ENCODE peak calls at places on chromosomes 16 and 17, in four cellular contexts. Z, P, N and J are unnamed samples.

GRCh38 chr17:45223541-45224528 is 2.1 kb downstream of the FMNL1 start:
- DNase-seq in Z (no peak), P (no peak), N (no peak), J (no peak)

GRCh38 chr16:9124908-9125584 is 33.6 kb downstream of the HAPSTR1 start:
- DNase-seq in Z (no peak), P (no peak), N (no peak), J (no peak)

GRCh38 chr16:61858996-61859395 is 177.2 kb downstream of the CDH8 start:
- DNase-seq in Z (no peak), P (no peak), N (no peak), J (no peak)

GRCh38 chr17:49404906-49405305 is 9.8 kb downstream of the PHB1 start:
- DNase-seq in Z (no peak), P (no peak), N (no peak), J (no peak)

GRCh38 chr17:1931759-1932579 is 93.2 kb downstream of the RTN4RL1 start:
- DNase-seq in Z (peak), P (no peak), N (no peak), J (no peak)

GRCh38 chr17:54992797-54993639 is 24.5 kb downstream of the STXBP4 start:
- DNase-seq in Z (peak), P (peak), N (peak), J (no peak)

GRCh38 chr16:17287401-17287800 is 183.4 kb downstream of the XYLT1 start:
- DNase-seq in Z (no peak), P (no peak), N (no peak), J (no peak)

GRCh38 chr16:28543072-28543471 is 4.3 kb upstream of the NUPR1 start:
- DNase-seq in Z (no peak), P (no peak), N (no peak), J (no peak)

GRCh38 chr17:77501101-77501566 is 360.4 kb downstream of the SEC14L1 start:
- DNase-seq in Z (peak), P (peak), N (peak), J (no peak)

DNA sequence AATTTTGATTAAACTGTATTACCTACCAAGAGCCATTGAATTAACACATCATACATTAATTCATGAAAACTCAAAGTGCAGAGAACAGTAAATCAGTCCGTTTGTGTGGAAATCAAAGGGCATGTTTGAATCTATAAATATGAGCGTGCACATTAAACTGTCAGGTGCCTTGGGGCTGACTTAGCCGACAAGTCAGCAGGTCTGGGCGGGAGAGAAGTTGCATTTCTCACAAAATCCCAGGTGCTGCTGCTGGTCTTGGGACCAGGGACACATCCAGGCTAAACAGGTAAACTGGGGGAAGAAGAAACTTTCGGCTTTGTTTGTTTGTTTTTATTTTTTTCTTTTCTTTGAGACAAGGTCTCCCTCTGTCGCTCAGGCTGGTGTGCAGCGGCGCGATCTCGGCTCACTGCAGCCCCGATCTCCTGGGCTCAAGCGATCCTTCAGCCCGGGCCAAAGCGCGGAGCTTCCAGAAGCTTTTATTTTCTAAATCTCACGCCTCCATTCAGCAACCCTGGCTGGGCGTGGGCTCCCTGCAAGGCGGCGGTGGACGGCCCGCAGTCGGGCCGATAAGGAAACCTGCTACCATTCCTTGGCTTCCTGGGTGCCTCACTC is 213.9 kb downstream of the MRTFB start:
- DNase-seq in Z (peak), P (peak), N (no peak), J (no peak)
- TF ChIP-seq CHD4 in Z (peak), P (no peak), N (no peak), J (no peak)

GRCh38 chr17:27511921-27512320 is 55.7 kb downstream of the KSR1 start:
- DNase-seq in Z (no peak), P (no peak), N (no peak), J (no peak)

GRCh38 chr17:27513849-27514248 is 57.6 kb downstream of the KSR1 start:
- DNase-seq in Z (no peak), P (no peak), N (no peak), J (no peak)

GRCh38 chr17:27518048-27518447 is 61.8 kb downstream of the KSR1 start:
- DNase-seq in Z (no peak), P (no peak), N (no peak), J (no peak)

GRCh38 chr17:27512511-27513346 is 56.5 kb downstream of the KSR1 start:
- DNase-seq in Z (no peak), P (no peak), N (no peak), J (no peak)

DNA sequence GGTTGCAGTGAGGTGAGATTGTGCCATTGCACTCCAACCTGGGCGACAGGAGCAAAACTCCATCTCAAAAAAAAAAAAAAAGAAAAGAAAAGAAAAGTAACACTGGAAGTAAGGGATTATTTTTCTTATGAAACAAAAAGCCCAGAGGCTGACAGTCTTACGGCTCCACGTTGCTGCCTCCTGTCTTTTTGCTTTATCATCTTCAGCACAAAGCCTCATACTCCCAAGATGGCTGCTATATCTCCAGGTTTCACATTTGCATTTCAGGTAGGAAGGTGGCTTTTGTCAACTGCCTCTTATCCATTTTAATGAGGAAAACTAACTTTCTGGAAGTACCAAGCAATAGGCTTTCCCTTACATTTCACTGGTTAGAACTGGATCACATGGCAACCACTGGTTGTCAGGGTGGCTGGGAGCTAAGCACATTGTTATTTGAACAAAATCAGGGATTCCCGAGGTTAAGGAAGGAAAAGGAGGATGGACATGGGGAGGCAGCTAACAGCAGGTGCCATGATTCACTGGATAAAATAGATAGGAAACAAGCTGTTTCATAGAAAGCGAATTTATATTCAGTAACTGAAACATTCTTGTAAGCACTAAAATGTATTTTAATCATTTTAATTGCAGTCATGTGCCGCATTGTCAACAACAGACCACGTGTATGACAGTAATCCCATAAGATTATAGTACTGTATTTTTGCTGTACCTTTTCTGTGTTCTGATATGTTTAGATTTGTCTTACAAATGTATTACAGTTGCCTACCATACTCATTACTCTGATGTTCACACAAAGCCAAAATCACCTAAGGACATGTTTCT is 58.6 kb downstream of the KSR1 start:
- DNase-seq in Z (no peak), P (no peak), N (no peak), J (no peak)
- TF ChIP-seq CHD4 in Z (no peak), P (no peak), N (no peak), J (no peak)

GRCh38 chr17:76432004-76432403 is 20.9 kb downstream of the UBE2O start:
- DNase-seq in Z (no peak), P (no peak), N (no peak), J (no peak)

GRCh38 chr17:76428511-76428910 is 24.4 kb downstream of the UBE2O start:
- DNase-seq in Z (no peak), P (no peak), N (no peak), J (no peak)

GRCh38 chr17:76432712-76433336 is 20.1 kb downstream of the UBE2O start:
- DNase-seq in Z (peak), P (no peak), N (no peak), J (no peak)

GRCh38 chr17:76433693-76434092 is 19.3 kb downstream of the UBE2O start:
- DNase-seq in Z (no peak), P (no peak), N (no peak), J (no peak)

DNA sequence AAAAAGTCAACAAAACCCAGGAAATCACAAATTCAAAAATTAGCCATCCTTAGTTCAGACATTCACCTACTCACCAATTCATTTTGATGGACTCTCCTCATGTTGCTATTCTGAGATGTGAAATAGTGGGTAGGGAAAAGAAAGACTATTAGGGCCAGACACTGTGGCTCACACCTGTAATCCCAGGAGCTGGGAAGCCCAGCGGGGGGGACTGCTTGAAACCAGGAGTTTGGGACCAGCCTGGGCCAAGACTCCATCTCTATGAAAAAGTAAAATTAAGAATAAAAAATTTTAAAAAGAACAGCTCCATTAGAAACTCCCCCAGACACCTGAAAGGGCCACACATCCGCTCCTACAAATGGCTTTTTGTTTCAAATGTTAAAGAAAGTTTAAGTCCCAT is 21.4 kb downstream of the UBE2O start:
- DNase-seq in Z (no peak), P (no peak), N (no peak), J (no peak)
- TF ChIP-seq CHD4 in Z (no peak), P (no peak), N (no peak), J (no peak)

GRCh38 chr17:42761638-42762037 is 611 bp downstream of the RAMP2 start:
- DNase-seq in Z (no peak), P (no peak), N (no peak), J (no peak)

GRCh38 chr17:42759982-42760651 is 910 bp upstream of the RAMP2 start:
- DNase-seq in Z (no peak), P (no peak), N (no peak), J (no peak)

GRCh38 chr17:42766124-42766523 is 5.1 kb downstream of the RAMP2 start:
- DNase-seq in Z (peak), P (no peak), N (no peak), J (no peak)

DNA sequence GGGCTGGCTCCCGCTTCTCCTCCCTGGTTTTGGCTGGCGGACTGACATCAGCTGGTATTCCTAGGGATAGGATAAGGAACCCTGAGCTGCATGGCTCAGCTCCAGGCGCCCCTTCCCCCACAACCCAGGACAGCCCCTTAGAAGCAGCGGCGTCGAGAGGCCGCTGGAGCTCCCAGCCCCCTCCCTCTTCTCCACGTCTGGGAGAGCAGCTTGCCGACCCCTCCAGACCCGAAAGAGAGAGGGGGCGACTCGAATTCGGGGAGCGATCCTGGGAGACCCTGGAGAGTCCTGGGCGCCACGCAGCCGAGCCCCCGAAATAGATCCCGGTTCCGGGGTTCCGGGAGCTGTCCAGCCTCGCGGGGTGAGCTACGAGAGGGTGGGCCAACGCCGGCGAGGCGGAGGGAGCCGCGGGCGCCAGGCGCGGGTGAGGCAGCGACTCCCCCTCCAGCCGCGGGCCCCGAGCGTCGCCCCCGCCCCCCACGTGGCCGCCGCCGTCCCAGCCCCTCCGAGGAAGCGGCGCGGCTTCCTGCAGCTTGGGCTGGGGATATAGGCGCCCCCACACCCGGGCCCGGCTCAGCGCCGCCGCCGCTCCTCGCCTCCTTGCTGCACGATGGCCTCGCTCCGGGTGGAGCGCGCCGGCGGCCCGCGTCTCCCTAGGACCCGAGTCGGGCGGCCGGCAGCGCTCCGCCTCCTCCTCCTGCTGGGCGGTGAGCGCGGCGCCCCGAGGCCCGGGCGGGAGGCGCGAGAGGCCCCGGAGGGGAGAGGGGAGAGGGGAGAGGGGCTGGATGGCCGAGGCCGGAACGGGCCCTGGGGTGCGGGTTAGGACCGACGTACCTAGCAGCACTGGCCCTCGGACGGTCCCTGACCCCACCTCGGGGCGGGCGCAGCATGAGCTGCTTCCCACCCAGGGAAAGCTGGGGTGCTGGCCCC is at the start of gene RAMP2:
- DNase-seq in Z (no peak), P (peak), N (no peak), J (no peak)
- TF ChIP-seq CHD4 in Z (no peak), P (no peak), N (no peak), J (no peak)

GRCh38 chr16:912322-912683 is 58.5 kb downstream of the LMF1 start:
- DNase-seq in Z (no peak), P (no peak), N (no peak), J (no peak)
- TF ChIP-seq CHD4 in Z (no peak), P (no peak), N (no peak), J (no peak)

GRCh38 chr17:57455063-57455914 is 199.0 kb downstream of the MSI2 start:
- DNase-seq in Z (no peak), P (no peak), N (no peak), J (peak)
- TF ChIP-seq CHD4 in Z (no peak), P (no peak), N (no peak), J (no peak)

DNA sequence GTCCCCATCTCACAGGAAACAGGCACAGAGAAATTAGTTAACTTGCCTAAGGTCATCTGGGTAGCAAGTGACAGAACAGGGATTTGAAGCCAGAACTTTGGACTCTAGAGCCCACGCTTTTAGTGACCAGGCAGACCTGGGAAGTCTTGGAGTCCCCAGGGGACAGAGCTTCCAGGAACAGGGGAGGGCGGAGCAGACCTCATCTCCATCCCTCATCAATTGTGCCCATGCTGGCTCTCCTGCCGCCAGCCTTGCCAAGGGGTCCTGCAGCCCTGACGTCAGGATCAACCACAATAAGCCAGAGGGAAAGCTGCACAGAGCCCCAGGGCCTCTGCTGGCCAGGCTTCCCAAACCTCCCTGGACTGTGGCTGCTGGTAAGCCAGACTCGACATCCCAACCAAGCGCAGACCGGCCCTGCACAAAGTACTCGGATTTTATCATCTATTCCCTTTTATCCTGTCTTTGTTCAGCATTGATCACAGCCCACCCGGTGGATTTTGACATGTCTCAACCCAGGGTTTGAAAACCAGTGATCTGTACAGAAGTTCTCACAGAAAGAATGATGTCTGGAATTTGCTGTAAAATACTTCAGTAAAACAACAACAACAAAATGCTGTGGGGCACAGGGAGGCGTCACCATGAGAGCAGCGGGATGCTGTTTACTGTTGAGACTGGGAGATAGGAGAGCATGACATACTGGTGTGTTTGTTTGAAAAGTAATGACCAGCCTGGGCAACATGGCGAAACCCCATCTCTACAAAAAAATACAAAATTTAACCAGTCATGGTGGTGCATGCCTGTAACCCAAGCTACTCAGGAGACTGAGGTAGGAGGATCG is 11.8 kb downstream of the C16orf74 start:
- DNase-seq in Z (no peak), P (no peak), N (no peak), J (no peak)
- TF ChIP-seq CHD4 in Z (no peak), P (no peak), N (no peak), J (no peak)

GRCh38 chr16:1184156-1184868 is 31.4 kb downstream of the CACNA1H start:
- DNase-seq in Z (peak), P (no peak), N (no peak), J (no peak)
- TF ChIP-seq CHD4 in Z (no peak), P (no peak), N (no peak), J (no peak)